ENCODE peak calls at places on chromosome 13, in eight cellular contexts. One of them, this sample, is unnamed.

GRCh38 chr13:102978168-102978567 is 88.0 kb downstream of the SLC10A2 start:
- DNase-seq in right cardiac atrium: no peak
- DNase-seq in OCI-LY7: no peak
- DNase-seq in iris pigment epithelial cell: peak; percentile 59
- DNase-seq in WTC11: no peak
- DNase-seq in amniotic stem cell: no peak
- DNase-seq in activated effector memory CD4-positive, alpha-beta T cell treated with Interleukin-2 at 50 U/mL for 16 hours: no peak
- DNase-seq in CD4-positive, CD25-positive, alpha-beta regulatory T cell: no peak
- DNase-seq in this sample: no peak

GRCh38 chr13:57624565-57625435 is 6.7 kb upstream of the PCDH17 start:
- DNase-seq in activated effector memory CD4-positive, alpha-beta T cell treated with Interleukin-2 at 50 U/mL for 16 hours: no peak
- DNase-seq in WTC11: peak; percentile 49
- DNase-seq in iris pigment epithelial cell: peak; percentile 66
- DNase-seq in CD4-positive, CD25-positive, alpha-beta regulatory T cell: peak; percentile 24
- DNase-seq in right cardiac atrium: no peak
- DNase-seq in OCI-LY7: peak; percentile 35
- DNase-seq in amniotic stem cell: peak; percentile 21
- DNase-seq in this sample: no peak

GRCh38 chr13:80742027-80742426 is 401.1 kb upstream of the SPRY2 start:
- DNase-seq in iris pigment epithelial cell: peak; percentile 9
- DNase-seq in OCI-LY7: no peak
- DNase-seq in WTC11: no peak
- DNase-seq in activated effector memory CD4-positive, alpha-beta T cell treated with Interleukin-2 at 50 U/mL for 16 hours: no peak
- DNase-seq in amniotic stem cell: no peak
- DNase-seq in CD4-positive, CD25-positive, alpha-beta regulatory T cell: no peak
- DNase-seq in right cardiac atrium: no peak
- DNase-seq in this sample: no peak

GRCh38 chr13:105338044-105338443 is 1197.4 kb downstream of the EFNB2 start:
- DNase-seq in WTC11: no peak
- DNase-seq in OCI-LY7: no peak
- DNase-seq in CD4-positive, CD25-positive, alpha-beta regulatory T cell: no peak
- DNase-seq in amniotic stem cell: no peak
- DNase-seq in right cardiac atrium: no peak
- DNase-seq in activated effector memory CD4-positive, alpha-beta T cell treated with Interleukin-2 at 50 U/mL for 16 hours: no peak
- DNase-seq in iris pigment epithelial cell: no peak
- DNase-seq in this sample: no peak

GRCh38 chr13:21055511-21056045 is 5.8 kb downstream of the LATS2 start:
- DNase-seq in OCI-LY7: no peak
- DNase-seq in CD4-positive, CD25-positive, alpha-beta regulatory T cell: no peak
- DNase-seq in right cardiac atrium: no peak
- DNase-seq in WTC11: no peak
- DNase-seq in iris pigment epithelial cell: no peak
- DNase-seq in amniotic stem cell: no peak
- DNase-seq in activated effector memory CD4-positive, alpha-beta T cell treated with Interleukin-2 at 50 U/mL for 16 hours: no peak
- DNase-seq in this sample: no peak

GRCh38 chr13:101706651-101707050 is 254.2 kb downstream of the ITGBL1 start:
- DNase-seq in activated effector memory CD4-positive, alpha-beta T cell treated with Interleukin-2 at 50 U/mL for 16 hours: no peak
- DNase-seq in WTC11: no peak
- DNase-seq in right cardiac atrium: no peak
- DNase-seq in OCI-LY7: no peak
- DNase-seq in iris pigment epithelial cell: peak; percentile 99
- DNase-seq in CD4-positive, CD25-positive, alpha-beta regulatory T cell: no peak
- DNase-seq in amniotic stem cell: peak; percentile 13
- DNase-seq in this sample: no peak

GRCh38 chr13:36366023-36366422 is 19.8 kb upstream of the SPART start:
- DNase-seq in OCI-LY7: no peak
- DNase-seq in right cardiac atrium: no peak
- DNase-seq in iris pigment epithelial cell: no peak
- DNase-seq in WTC11: no peak
- DNase-seq in CD4-positive, CD25-positive, alpha-beta regulatory T cell: no peak
- DNase-seq in amniotic stem cell: no peak
- DNase-seq in activated effector memory CD4-positive, alpha-beta T cell treated with Interleukin-2 at 50 U/mL for 16 hours: no peak
- DNase-seq in this sample: no peak

GRCh38 chr13:50914301-50914700 is 4.7 kb downstream of the RNASEH2B start:
- DNase-seq in OCI-LY7: no peak
- DNase-seq in CD4-positive, CD25-positive, alpha-beta regulatory T cell: no peak
- DNase-seq in activated effector memory CD4-positive, alpha-beta T cell treated with Interleukin-2 at 50 U/mL for 16 hours: no peak
- DNase-seq in WTC11: no peak
- DNase-seq in right cardiac atrium: no peak
- DNase-seq in amniotic stem cell: no peak
- DNase-seq in iris pigment epithelial cell: no peak
- DNase-seq in this sample: no peak

GRCh38 chr13:20882206-20882605 is 20.3 kb downstream of the XPO4 start:
- DNase-seq in CD4-positive, CD25-positive, alpha-beta regulatory T cell: no peak
- DNase-seq in WTC11: no peak
- DNase-seq in right cardiac atrium: no peak
- DNase-seq in OCI-LY7: no peak
- DNase-seq in amniotic stem cell: no peak
- DNase-seq in activated effector memory CD4-positive, alpha-beta T cell treated with Interleukin-2 at 50 U/mL for 16 hours: no peak
- DNase-seq in iris pigment epithelial cell: peak; percentile 31
- DNase-seq in this sample: no peak

GRCh38 chr13:105990256-105990958 is 545.1 kb downstream of the EFNB2 start:
- DNase-seq in CD4-positive, CD25-positive, alpha-beta regulatory T cell: no peak
- DNase-seq in iris pigment epithelial cell: peak; percentile 84
- DNase-seq in OCI-LY7: no peak
- DNase-seq in WTC11: no peak
- DNase-seq in right cardiac atrium: no peak
- DNase-seq in activated effector memory CD4-positive, alpha-beta T cell treated with Interleukin-2 at 50 U/mL for 16 hours: no peak
- DNase-seq in amniotic stem cell: no peak
- DNase-seq in this sample: no peak

GRCh38 chr13:103815619-103816018 is 749.4 kb upstream of the SLC10A2 start:
- DNase-seq in WTC11: no peak
- DNase-seq in activated effector memory CD4-positive, alpha-beta T cell treated with Interleukin-2 at 50 U/mL for 16 hours: no peak
- DNase-seq in right cardiac atrium: no peak
- DNase-seq in amniotic stem cell: no peak
- DNase-seq in CD4-positive, CD25-positive, alpha-beta regulatory T cell: no peak
- DNase-seq in iris pigment epithelial cell: peak; percentile 60
- DNase-seq in OCI-LY7: no peak
- DNase-seq in this sample: no peak

GRCh38 chr13:33971305-33971819 is 153.4 kb downstream of the RFC3 start:
- DNase-seq in iris pigment epithelial cell: no peak
- DNase-seq in OCI-LY7: no peak
- DNase-seq in WTC11: no peak
- DNase-seq in right cardiac atrium: no peak
- DNase-seq in activated effector memory CD4-positive, alpha-beta T cell treated with Interleukin-2 at 50 U/mL for 16 hours: no peak
- DNase-seq in CD4-positive, CD25-positive, alpha-beta regulatory T cell: no peak
- DNase-seq in amniotic stem cell: no peak
- DNase-seq in this sample: no peak

GRCh38 chr13:55244991-55245644 is 1895.6 kb upstream of the PRR20A start:
- DNase-seq in OCI-LY7: no peak
- DNase-seq in WTC11: peak; percentile 62
- DNase-seq in iris pigment epithelial cell: no peak
- DNase-seq in amniotic stem cell: no peak
- DNase-seq in CD4-positive, CD25-positive, alpha-beta regulatory T cell: no peak
- DNase-seq in right cardiac atrium: no peak
- DNase-seq in activated effector memory CD4-positive, alpha-beta T cell treated with Interleukin-2 at 50 U/mL for 16 hours: no peak
- DNase-seq in this sample: no peak

GRCh38 chr13:41428155-41428554 is 29.2 kb upstream of the RGCC start:
- DNase-seq in amniotic stem cell: no peak
- DNase-seq in activated effector memory CD4-positive, alpha-beta T cell treated with Interleukin-2 at 50 U/mL for 16 hours: no peak
- DNase-seq in OCI-LY7: no peak
- DNase-seq in right cardiac atrium: no peak
- DNase-seq in CD4-positive, CD25-positive, alpha-beta regulatory T cell: peak; percentile 29
- DNase-seq in iris pigment epithelial cell: no peak
- DNase-seq in WTC11: peak; percentile 60
- DNase-seq in this sample: no peak

GRCh38 chr13:34322416-34323074 is 504.6 kb downstream of the RFC3 start:
- DNase-seq in iris pigment epithelial cell: no peak
- DNase-seq in activated effector memory CD4-positive, alpha-beta T cell treated with Interleukin-2 at 50 U/mL for 16 hours: no peak
- DNase-seq in amniotic stem cell: no peak
- DNase-seq in right cardiac atrium: no peak
- DNase-seq in CD4-positive, CD25-positive, alpha-beta regulatory T cell: no peak
- DNase-seq in OCI-LY7: no peak
- DNase-seq in WTC11: no peak
- DNase-seq in this sample: no peak

This sample was measured in type B pancreatic cell.